ENCODE peak calls at places on chromosomes 6 and 20, in ten cellular contexts. One of them, this sample, is unnamed.

GRCh38 chr6:158016571-158017383 is 35.1 kb downstream of the SYNJ2 start:
- DNase-seq in cardiac muscle cell: no peak
- DNase-seq in heart right ventricle: no peak
- DNase-seq in H9: no peak
- DNase-seq in RWPE1: no peak
- DNase-seq in CD8-positive, alpha-beta memory T cell: no peak
- DNase-seq in ovary: no peak
- DNase-seq in psoas muscle: peak; percentile 8
- DNase-seq in AG04450: no peak
- DNase-seq in sigmoid colon: peak; percentile 61
- DNase-seq in this sample: no peak

GRCh38 chr20:23039136-23039875 is 4.2 kb downstream of the SSTR4 start:
- DNase-seq in ovary: no peak
- DNase-seq in psoas muscle: no peak
- DNase-seq in RWPE1: no peak
- DNase-seq in CD8-positive, alpha-beta memory T cell: no peak
- DNase-seq in cardiac muscle cell: no peak
- DNase-seq in AG04450: no peak
- DNase-seq in heart right ventricle: no peak
- DNase-seq in H9: no peak
- DNase-seq in sigmoid colon: no peak
- DNase-seq in this sample: no peak

GRCh38 chr6:56685102-56685733 is 42.5 kb upstream of the DST start:
- DNase-seq in heart right ventricle: no peak
- DNase-seq in RWPE1: no peak
- DNase-seq in H9: no peak
- DNase-seq in AG04450: no peak
- DNase-seq in ovary: no peak
- DNase-seq in psoas muscle: no peak
- DNase-seq in sigmoid colon: no peak
- DNase-seq in CD8-positive, alpha-beta memory T cell: no peak
- DNase-seq in cardiac muscle cell: no peak
- DNase-seq in this sample: no peak

GRCh38 chr6:136863752-136864151 is 41.4 kb downstream of the PEX7 start:
- DNase-seq in cardiac muscle cell: no peak
- DNase-seq in H9: no peak
- DNase-seq in sigmoid colon: no peak
- DNase-seq in RWPE1: no peak
- DNase-seq in CD8-positive, alpha-beta memory T cell: no peak
- DNase-seq in ovary: no peak
- DNase-seq in heart right ventricle: no peak
- DNase-seq in psoas muscle: no peak
- DNase-seq in AG04450: no peak
- DNase-seq in this sample: no peak

GRCh38 chr6:142943746-142944125 is 1.2 kb downstream of the HIVEP2 start:
- DNase-seq in CD8-positive, alpha-beta memory T cell: peak; percentile 37
- DNase-seq in heart right ventricle: peak; percentile 14
- DNase-seq in sigmoid colon: no peak
- DNase-seq in cardiac muscle cell: peak; percentile 62
- DNase-seq in AG04450: no peak
- DNase-seq in psoas muscle: no peak
- DNase-seq in RWPE1: no peak
- DNase-seq in ovary: peak; percentile 54
- DNase-seq in H9: no peak
- DNase-seq in this sample: peak; percentile 60

GRCh38 chr6:311679-312220 is 19.5 kb downstream of the DUSP22 start:
- DNase-seq in sigmoid colon: no peak
- DNase-seq in cardiac muscle cell: no peak
- DNase-seq in H9: no peak
- DNase-seq in AG04450: no peak
- DNase-seq in ovary: no peak
- DNase-seq in psoas muscle: no peak
- DNase-seq in CD8-positive, alpha-beta memory T cell: no peak
- DNase-seq in RWPE1: no peak
- DNase-seq in heart right ventricle: peak; percentile 52
- DNase-seq in this sample: no peak

GRCh38 chr6:33297956-33298772 is 578 bp downstream of the RGL2 start:
- DNase-seq in sigmoid colon: peak; percentile 90
- DNase-seq in AG04450: no peak
- DNase-seq in cardiac muscle cell: peak; percentile 87
- DNase-seq in ovary: peak; percentile 71
- DNase-seq in RWPE1: peak; percentile 93
- DNase-seq in H9: peak; percentile 91
- DNase-seq in CD8-positive, alpha-beta memory T cell: peak; percentile 58
- DNase-seq in heart right ventricle: peak; percentile 84
- DNase-seq in psoas muscle: peak; percentile 78
- DNase-seq in this sample: no peak

GRCh38 chr6:42190784-42191183 is 4.0 kb downstream of the GUCA1B start:
- DNase-seq in CD8-positive, alpha-beta memory T cell: no peak
- DNase-seq in psoas muscle: no peak
- DNase-seq in sigmoid colon: no peak
- DNase-seq in cardiac muscle cell: peak; percentile 48
- DNase-seq in ovary: no peak
- DNase-seq in RWPE1: no peak
- DNase-seq in AG04450: peak; percentile 69
- DNase-seq in heart right ventricle: no peak
- DNase-seq in H9: no peak
- DNase-seq in this sample: no peak

DNA sequence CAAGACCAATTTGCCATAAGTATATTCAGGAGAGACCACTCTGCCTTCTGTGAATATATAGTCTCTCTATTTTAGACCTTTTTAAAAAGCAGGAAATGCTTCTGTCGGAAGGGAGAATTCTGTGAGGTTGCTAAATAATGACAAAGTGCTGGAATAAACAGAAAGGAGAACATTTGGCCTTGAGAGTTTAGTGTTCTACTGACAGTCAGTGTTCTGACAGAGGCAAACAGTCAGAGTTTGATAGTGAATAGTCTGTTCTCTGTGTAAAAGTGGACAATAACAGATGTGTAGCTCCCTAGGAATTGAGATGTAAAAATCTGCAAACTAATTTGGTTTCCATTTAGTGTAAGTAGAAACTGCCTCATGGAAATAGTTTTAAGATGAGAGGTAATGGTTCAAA is 220.7 kb downstream of the PHF3 start:
- DNase-seq in H9: no peak
- DNase-seq in psoas muscle: no peak
- DNase-seq in heart right ventricle: no peak
- DNase-seq in CD8-positive, alpha-beta memory T cell: no peak
- DNase-seq in RWPE1: no peak
- DNase-seq in AG04450: no peak
- DNase-seq in cardiac muscle cell: peak; percentile 4
- DNase-seq in ovary: no peak
- DNase-seq in sigmoid colon: no peak
- DNase-seq in this sample: no peak
- H3K27ac ChIP-seq in H9: no peak overlapping the region
- H3K27ac ChIP-seq in psoas muscle: no peak overlapping the region
- H3K27ac ChIP-seq in heart right ventricle: no peak overlapping the region
- H3K27ac ChIP-seq in CD8-positive, alpha-beta memory T cell: no peak overlapping the region
- H3K27ac ChIP-seq in RWPE1: no peak overlapping the region
- H3K27ac ChIP-seq in AG04450: no peak overlapping the region
- H3K27ac ChIP-seq in cardiac muscle cell: no peak overlapping the region
- H3K27ac ChIP-seq in ovary: no peak overlapping the region
- H3K27ac ChIP-seq in sigmoid colon: no peak overlapping the region
- H3K27ac ChIP-seq in this sample: no peak overlapping the region

DNA sequence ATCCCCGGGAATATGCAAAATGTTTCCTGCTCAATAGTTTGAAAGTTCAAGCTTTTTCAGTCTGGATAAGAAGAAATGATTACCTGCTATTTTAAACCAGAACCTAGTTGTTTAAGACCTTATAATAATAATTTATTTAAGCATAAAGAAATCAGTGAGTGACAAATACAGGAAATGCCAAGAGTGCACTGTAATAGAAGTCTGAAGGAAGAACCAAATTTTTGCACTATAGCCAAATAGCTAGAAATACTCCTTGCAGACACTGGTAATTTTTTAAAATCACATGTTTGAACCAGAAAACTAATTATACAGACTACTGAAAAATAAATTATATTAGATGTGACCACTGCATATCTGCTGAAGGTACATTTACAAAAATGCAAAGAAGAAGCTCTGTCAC is 93.2 kb downstream of the MMS22L start:
- DNase-seq in H9: no peak
- DNase-seq in heart right ventricle: no peak
- DNase-seq in sigmoid colon: no peak
- DNase-seq in psoas muscle: no peak
- DNase-seq in RWPE1: peak; percentile 1
- DNase-seq in CD8-positive, alpha-beta memory T cell: no peak
- DNase-seq in ovary: no peak
- DNase-seq in AG04450: no peak
- DNase-seq in cardiac muscle cell: peak; percentile 68
- DNase-seq in this sample: no peak
- H3K27ac ChIP-seq in H9: no peak overlapping the region
- H3K27ac ChIP-seq in heart right ventricle: no peak overlapping the region
- H3K27ac ChIP-seq in sigmoid colon: no peak overlapping the region
- H3K27ac ChIP-seq in psoas muscle: no peak overlapping the region
- H3K27ac ChIP-seq in RWPE1: no peak overlapping the region
- H3K27ac ChIP-seq in CD8-positive, alpha-beta memory T cell: no peak overlapping the region
- H3K27ac ChIP-seq in ovary: no peak overlapping the region
- H3K27ac ChIP-seq in AG04450: no peak overlapping the region
- H3K27ac ChIP-seq in cardiac muscle cell: no peak overlapping the region
- H3K27ac ChIP-seq in this sample: no peak overlapping the region

GRCh38 chr20:4092136-4092479 is 76.8 kb upstream of the RNF24 start:
- DNase-seq in ovary: no peak
- DNase-seq in H9: no peak
- DNase-seq in AG04450: no peak
- DNase-seq in heart right ventricle: no peak
- DNase-seq in psoas muscle: no peak
- DNase-seq in sigmoid colon: no peak
- DNase-seq in cardiac muscle cell: no peak
- DNase-seq in RWPE1: no peak
- DNase-seq in CD8-positive, alpha-beta memory T cell: no peak
- DNase-seq in this sample: no peak

GRCh38 chr20:4090756-4091331 is 75.5 kb upstream of the RNF24 start:
- DNase-seq in H9: no peak
- DNase-seq in heart right ventricle: no peak
- DNase-seq in psoas muscle: no peak
- DNase-seq in cardiac muscle cell: peak; percentile 72
- DNase-seq in RWPE1: no peak
- DNase-seq in AG04450: peak; percentile 61
- DNase-seq in ovary: no peak
- DNase-seq in sigmoid colon: no peak
- DNase-seq in CD8-positive, alpha-beta memory T cell: no peak
- DNase-seq in this sample: no peak

GRCh38 chr20:4087923-4088322 is 72.6 kb upstream of the RNF24 start:
- DNase-seq in AG04450: no peak
- DNase-seq in CD8-positive, alpha-beta memory T cell: no peak
- DNase-seq in heart right ventricle: no peak
- DNase-seq in cardiac muscle cell: no peak
- DNase-seq in RWPE1: peak; percentile 42
- DNase-seq in H9: no peak
- DNase-seq in psoas muscle: no peak
- DNase-seq in ovary: no peak
- DNase-seq in sigmoid colon: no peak
- DNase-seq in this sample: no peak

GRCh38 chr20:4088766-4089165 is 73.4 kb upstream of the RNF24 start:
- DNase-seq in ovary: no peak
- DNase-seq in RWPE1: no peak
- DNase-seq in H9: no peak
- DNase-seq in psoas muscle: no peak
- DNase-seq in heart right ventricle: no peak
- DNase-seq in sigmoid colon: no peak
- DNase-seq in AG04450: no peak
- DNase-seq in cardiac muscle cell: no peak
- DNase-seq in CD8-positive, alpha-beta memory T cell: no peak
- DNase-seq in this sample: no peak

DNA sequence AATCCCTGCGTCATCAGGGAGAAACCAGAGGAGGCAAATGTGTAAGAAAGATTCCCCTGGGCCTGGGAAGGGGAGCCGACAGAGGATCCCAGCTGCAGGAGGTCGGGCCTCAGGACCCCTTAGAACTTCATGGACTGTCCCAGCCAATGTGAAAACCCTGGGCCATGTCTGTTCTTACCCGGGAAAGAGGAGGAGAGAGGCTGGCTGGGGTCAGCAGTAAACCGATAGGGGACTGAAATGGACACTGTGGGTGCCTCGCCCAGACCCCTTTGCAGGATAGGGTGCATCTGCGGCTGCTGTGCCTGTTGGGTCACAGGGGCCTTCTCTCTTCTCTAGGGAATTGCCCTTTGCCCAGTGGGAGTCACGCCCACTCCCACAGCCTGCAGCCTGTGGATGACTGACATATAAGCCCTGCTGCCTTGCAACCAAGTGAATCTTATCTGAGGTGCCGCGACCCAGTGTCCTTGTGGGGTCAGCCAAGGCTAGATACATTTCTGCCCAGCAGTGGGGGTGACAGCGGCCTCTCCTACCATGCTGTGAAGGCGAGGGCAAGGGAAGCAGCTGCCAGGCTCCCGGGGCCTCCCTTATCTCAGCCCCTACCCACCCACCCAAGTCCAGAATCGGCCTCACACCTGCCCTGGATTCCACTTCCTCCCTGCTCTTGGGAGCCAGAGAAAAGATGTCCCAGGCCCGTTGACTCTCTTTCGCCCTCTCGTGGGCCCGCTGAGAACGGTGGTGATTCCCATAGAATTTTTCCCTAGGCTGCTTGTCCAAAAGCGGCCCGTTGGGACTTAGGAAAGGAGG is 76.2 kb upstream of the RNF24 start:
- DNase-seq in CD8-positive, alpha-beta memory T cell: peak; percentile 15
- DNase-seq in psoas muscle: peak; percentile 72
- DNase-seq in RWPE1: peak; percentile 74
- DNase-seq in heart right ventricle: peak; percentile 51
- DNase-seq in ovary: peak; percentile 78
- DNase-seq in sigmoid colon: no peak
- DNase-seq in cardiac muscle cell: peak; percentile 72
- DNase-seq in AG04450: peak; percentile 73
- DNase-seq in H9: peak; percentile 83
- DNase-seq in this sample: no peak
- H3K27ac ChIP-seq in CD8-positive, alpha-beta memory T cell: no peak overlapping the region
- H3K27ac ChIP-seq in psoas muscle: peak overlapping the region; percentile 12
- H3K27ac ChIP-seq in RWPE1: no peak overlapping the region
- H3K27ac ChIP-seq in heart right ventricle: no peak overlapping the region
- H3K27ac ChIP-seq in ovary: no peak overlapping the region
- H3K27ac ChIP-seq in sigmoid colon: no peak overlapping the region
- H3K27ac ChIP-seq in cardiac muscle cell: peak overlapping the region; percentile 37
- H3K27ac ChIP-seq in AG04450: peak overlapping the region; percentile 99
- H3K27ac ChIP-seq in H9: no peak overlapping the region
- H3K27ac ChIP-seq in this sample: no peak overlapping the region

DNA sequence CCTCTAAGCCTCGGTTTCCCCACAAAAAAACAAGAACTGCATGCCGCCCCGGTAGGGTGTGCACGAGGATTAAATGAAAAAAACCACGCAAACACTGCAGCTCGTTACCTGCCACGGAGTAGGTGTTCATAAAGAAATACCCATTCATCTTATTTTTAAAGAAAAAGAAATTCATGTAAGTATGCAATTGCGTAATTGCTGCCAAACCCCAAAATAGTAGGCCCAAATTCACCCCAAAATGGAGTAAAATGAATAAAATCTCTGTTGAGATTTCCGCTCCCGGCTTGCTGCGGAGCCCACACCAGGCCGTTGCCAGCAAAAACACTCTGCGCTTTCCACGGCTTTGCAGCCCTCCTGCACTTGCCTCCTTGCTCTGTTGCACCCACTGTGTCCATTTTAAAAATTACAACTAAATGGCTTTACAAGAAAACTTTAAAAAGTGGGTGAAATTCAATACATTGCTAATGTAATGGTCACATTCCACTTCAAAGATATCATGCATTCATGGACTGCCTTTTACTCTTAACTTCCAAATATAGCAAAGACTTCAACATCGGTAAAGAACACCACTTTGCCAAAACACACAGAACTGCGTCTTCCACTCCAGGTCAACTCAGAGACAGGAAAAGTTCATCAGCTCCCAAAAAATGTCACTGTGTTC is 125.0 kb downstream of the ZMYND8 start:
- DNase-seq in RWPE1: no peak
- DNase-seq in cardiac muscle cell: peak; percentile 61
- DNase-seq in psoas muscle: no peak
- DNase-seq in CD8-positive, alpha-beta memory T cell: no peak
- DNase-seq in ovary: no peak
- DNase-seq in sigmoid colon: no peak
- DNase-seq in heart right ventricle: no peak
- DNase-seq in H9: no peak
- DNase-seq in AG04450: peak; percentile 79
- DNase-seq in this sample: no peak
- H3K27ac ChIP-seq in RWPE1: peak overlapping the region; percentile 22
- H3K27ac ChIP-seq in cardiac muscle cell: peak overlapping the region; percentile 34
- H3K27ac ChIP-seq in psoas muscle: no peak overlapping the region
- H3K27ac ChIP-seq in CD8-positive, alpha-beta memory T cell: no peak overlapping the region
- H3K27ac ChIP-seq in ovary: no peak overlapping the region
- H3K27ac ChIP-seq in sigmoid colon: no peak overlapping the region
- H3K27ac ChIP-seq in heart right ventricle: no peak overlapping the region
- H3K27ac ChIP-seq in H9: no peak overlapping the region
- H3K27ac ChIP-seq in AG04450: peak overlapping the region; percentile 95
- H3K27ac ChIP-seq in this sample: no peak overlapping the region